ENCODE peak calls at places on chromosomes 13 and 19, in four cellular contexts. V, P, D and Z are unnamed samples. For H3K9me3, the result is how much of the 10 kb centered on the place peaks cover.

GRCh38 chr13:71695662-71696061 is 171.3 kb downstream of the DACH1 start:
- DNase-seq in D (no peak), V (no peak), P (no peak), Z (no peak)

GRCh38 chr19:29524201-29524911 is 1.4 kb upstream of the VSTM2B start:
- DNase-seq in P (no peak), D (no peak), V (no peak), Z (no peak)

GRCh38 chr19:44703336-44704078 is 4.6 kb downstream of the CEACAM16 start:
- DNase-seq in D (no peak), V (no peak), P (no peak), Z (no peak)

GRCh38 chr13:53545340-53545941 is 516.8 kb downstream of the OLFM4 start:
- DNase-seq in D (no peak), V (no peak), P (no peak), Z (no peak)

GRCh38 chr19:44571830-44572661 is 41.3 kb upstream of the IGSF23 start:
- DNase-seq in D (no peak), P (no peak), V (no peak), Z (no peak)

GRCh38 chr13:49821216-49821820 is 28.8 kb upstream of the KPNA3 start:
- DNase-seq in V (no peak), P (no peak), D (no peak), Z (no peak)

GRCh38 chr19:43774103-43774939 is 6.5 kb downstream of the KCNN4 start:
- DNase-seq in D (no peak), P (peak), V (no peak), Z (peak)

GRCh38 chr19:53432088-53432661 is 391 bp downstream of the ZNF761 start:
- DNase-seq in V (no peak), P (no peak), D (no peak), Z (no peak)

GRCh38 chr19:15418112-15418587 is 638 bp downstream of the AKAP8L start:
- DNase-seq in D (no peak), P (peak), V (no peak), Z (no peak)

GRCh38 chr19:49498475-49498874 is 2.2 kb downstream of the RPS11 start:
- DNase-seq in V (no peak), D (no peak), P (no peak), Z (no peak)

GRCh38 chr19:4676955-4677731 is 7.0 kb upstream of the MYDGF start:
- DNase-seq in P (peak), V (no peak), D (no peak), Z (no peak)

GRCh38 chr13:43805681-43806128 is 18.9 kb upstream of the ENOX1 start:
- DNase-seq in D (no peak), P (no peak), V (no peak), Z (no peak)

GRCh38 chr13:106299616-106300015 is 235.8 kb downstream of the EFNB2 start:
- DNase-seq in P (no peak), D (no peak), V (no peak), Z (no peak)

GRCh38 chr13:50365683-50366391 is 350.6 kb downstream of the KCNRG start:
- DNase-seq in V (no peak), P (peak), D (no peak), Z (no peak)

GRCh38 chr19:7294571-7295212 is 478 bp upstream of the INSR start:
- DNase-seq in V (peak), D (peak), P (peak), Z (peak)

GRCh38 chr13:64997438-64997837 is 2232.7 kb downstream of the PCDH9 start:
- DNase-seq in D (no peak), P (no peak), V (no peak), Z (no peak)

GRCh38 chr13:30107126-30107525 is 200.2 kb downstream of the KATNAL1 start:
- DNase-seq in D (no peak), P (no peak), V (no peak), Z (no peak)

GRCh38 chr13:53007872-53008271 is 20.7 kb upstream of the OLFM4 start:
- DNase-seq in P (no peak), D (no peak), V (no peak), Z (no peak)

GRCh38 chr13:31027136-31027535 is 94.7 kb downstream of the TEX26 start:
- DNase-seq in V (no peak), P (no peak), D (no peak), Z (no peak)

GRCh38 chr19:18274776-18275356 is 614 bp upstream of the IQCN start:
- DNase-seq in P (peak), V (peak), D (peak), Z (peak)

GRCh38 chr19:31338069-31338767 is 11.0 kb downstream of the TSHZ3 start:
- DNase-seq in D (no peak), V (no peak), P (no peak), Z (peak)

GRCh38 chr13:48456546-48456945 is 43.6 kb upstream of the LPAR6 start:
- DNase-seq in P (no peak), D (no peak), V (no peak), Z (no peak)

GRCh38 chr19:51980116-51980736 is 6.4 kb downstream of the ZNF350 start:
- DNase-seq in D (no peak), P (no peak), V (no peak), Z (no peak)

GRCh38 chr13:27270594-27271520 is at the start of gene RASL11A:
- DNase-seq in V (peak), D (peak), P (peak), Z (peak)

DNA sequence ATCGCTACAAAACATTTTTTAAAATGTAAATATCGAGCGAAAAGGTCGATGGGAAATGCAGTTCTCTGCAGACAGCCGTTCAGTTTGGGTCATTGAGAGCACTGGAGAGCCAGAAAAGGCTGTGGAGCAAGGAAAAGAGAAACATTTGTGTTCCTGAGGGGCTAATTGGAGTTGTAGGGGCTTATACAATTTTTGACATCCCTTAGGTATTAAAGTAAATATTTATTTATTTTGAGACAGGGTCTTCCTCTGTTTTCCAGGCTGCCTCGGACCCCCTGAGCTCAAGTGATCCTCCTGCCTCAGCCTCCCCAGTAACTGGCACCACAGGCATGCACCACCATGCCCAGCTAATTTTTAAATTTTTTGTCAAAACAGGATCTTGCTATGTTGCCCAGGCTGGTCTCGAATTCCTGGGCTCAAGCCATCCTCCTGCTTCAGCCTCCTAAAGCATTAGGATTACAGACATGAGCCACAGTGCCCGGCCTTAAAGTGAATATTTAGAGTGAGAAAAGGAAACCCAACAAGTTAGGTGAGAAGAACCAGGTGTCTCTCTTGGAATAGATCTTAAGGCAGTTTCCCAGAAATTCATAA is 825 bp upstream of the YIF1B start:
- DNase-seq in D (no peak), V (no peak), P (no peak), Z (no peak)
- TF ChIP-seq POLR2A in D (no peak), V (no peak), P (no peak), Z (no peak)

GRCh38 chr13:111627596-111627995 is 307.2 kb downstream of the TEX29 start:
- DNase-seq in P (no peak), V (no peak), D (no peak), Z (no peak)

GRCh38 chr13:111629016-111629415 is 308.6 kb downstream of the TEX29 start:
- DNase-seq in P (no peak), D (no peak), V (no peak), Z (no peak)

GRCh38 chr13:111630411-111630810 is 310.0 kb downstream of the TEX29 start:
- DNase-seq in D (no peak), P (no peak), V (no peak), Z (no peak)

GRCh38 chr13:111629457-111629856 is 309.0 kb downstream of the TEX29 start:
- DNase-seq in D (no peak), P (no peak), V (no peak), Z (no peak)

GRCh38 chr13:111629933-111630332 is 309.5 kb downstream of the TEX29 start:
- DNase-seq in D (no peak), V (no peak), P (no peak), Z (no peak)
- H3K9me3 ChIP-seq in D (under half), V (under half), P (under half), Z (under half)

DNA sequence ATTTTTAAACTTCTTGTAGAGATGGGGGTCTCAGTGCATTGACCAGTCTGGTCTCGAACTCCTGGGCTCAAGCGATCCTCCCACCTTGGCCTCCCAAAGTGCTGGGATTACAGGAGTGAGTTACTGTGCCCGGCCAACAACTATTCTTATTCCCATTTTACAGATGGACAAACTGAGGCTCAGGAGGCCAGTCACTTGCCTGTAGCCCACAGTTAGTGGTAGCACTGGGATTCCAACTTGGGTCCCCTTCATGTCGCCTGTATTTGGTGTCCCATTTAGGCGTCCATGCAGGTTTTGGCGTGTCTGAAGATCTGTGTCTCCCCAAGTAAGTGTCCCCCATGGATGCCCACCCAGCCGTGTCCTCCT is 791 bp upstream of the AXL start:
- DNase-seq in D (no peak), V (no peak), P (no peak), Z (no peak)
- H3K4me3 ChIP-seq in D (peak), V (peak), P (no peak), Z (peak)

GRCh38 chr19:5692785-5693194 is 2.7 kb downstream of the RPL36 start:
- DNase-seq in P (no peak), V (no peak), D (no peak), Z (no peak)
- TF ChIP-seq POLR2A in P (no peak), V (no peak), D (no peak), Z (no peak)

GRCh38 chr19:32603961-32604360 is 23.0 kb downstream of the PDCD5 start:
- DNase-seq in D (no peak), P (no peak), V (no peak), Z (no peak)

GRCh38 chr19:32599736-32600157 is 18.8 kb downstream of the PDCD5 start:
- DNase-seq in V (no peak), D (no peak), P (peak), Z (no peak)

GRCh38 chr19:32598022-32598421 is 17.0 kb downstream of the PDCD5 start:
- DNase-seq in V (no peak), D (no peak), P (no peak), Z (no peak)

GRCh38 chr19:32595491-32595890 is 14.5 kb downstream of the PDCD5 start:
- DNase-seq in P (no peak), V (no peak), D (no peak), Z (no peak)

DNA sequence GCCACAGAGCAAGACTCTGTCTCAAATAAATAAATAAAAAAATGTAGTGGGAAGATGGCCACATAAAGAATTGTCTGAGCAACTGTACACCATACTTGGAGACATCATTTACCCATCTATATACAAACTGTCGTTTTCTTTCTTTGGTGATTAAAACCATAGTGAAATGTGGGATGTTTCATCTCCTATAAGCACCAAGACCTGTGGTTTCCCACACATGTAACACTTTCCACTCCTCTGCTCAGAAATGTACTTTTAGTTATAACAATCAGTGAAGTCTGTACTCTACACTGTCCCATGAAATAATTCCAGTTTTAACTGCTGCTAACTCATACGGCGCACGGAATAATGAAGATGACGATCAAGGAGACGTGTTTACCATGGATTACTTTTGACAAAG is 18.3 kb downstream of the PDCD5 start:
- DNase-seq in P (no peak), D (no peak), V (no peak), Z (no peak)
- H3K9me3 ChIP-seq in P (under half), D (under half), V (under half), Z (under half)

DNA sequence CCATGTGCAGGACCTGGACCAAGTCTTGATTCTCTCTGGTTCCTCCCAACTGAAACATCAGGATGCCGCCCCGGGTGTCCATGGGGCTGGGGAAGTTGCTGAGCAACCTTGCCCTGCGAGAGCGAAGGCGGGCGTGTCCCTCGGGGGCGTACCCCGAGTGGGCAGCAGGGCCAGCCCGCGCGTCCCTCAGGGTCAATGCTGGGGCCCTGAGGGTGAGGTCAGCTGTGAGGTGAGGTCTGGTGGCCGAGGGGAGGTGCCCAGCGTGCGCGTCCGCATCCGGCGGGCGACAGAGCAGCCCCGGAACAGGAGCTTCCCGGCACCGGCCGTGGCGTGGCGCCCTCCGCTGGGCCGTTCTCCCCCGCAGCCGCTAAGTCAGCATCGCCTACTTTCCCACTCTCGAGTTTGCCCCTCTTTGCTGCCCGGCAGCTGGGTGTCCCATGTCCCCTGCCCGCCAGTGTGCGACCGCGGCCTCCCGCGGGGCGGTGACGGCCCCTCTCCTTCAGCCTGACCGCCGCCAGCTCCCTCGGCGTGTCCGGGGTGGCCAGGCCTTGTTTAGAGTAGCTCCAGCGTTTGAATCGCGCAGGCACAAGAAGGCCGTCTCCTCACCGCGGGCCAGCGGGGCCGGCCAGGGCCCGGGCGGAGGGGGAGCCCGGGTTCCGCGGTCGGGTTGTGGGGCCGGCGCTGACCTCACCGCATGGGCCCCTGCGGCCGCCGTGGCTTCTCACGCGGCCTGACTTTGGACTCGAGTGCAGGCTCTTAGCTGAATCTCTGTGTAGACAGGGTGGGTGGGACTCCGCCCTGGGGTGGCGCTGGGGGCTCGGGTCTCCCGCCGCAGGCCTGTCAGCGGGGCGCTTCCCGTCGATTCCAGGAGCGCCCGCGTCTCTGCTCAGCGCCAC is 33.0 kb downstream of the GJA3 start:
- DNase-seq in V (peak), D (no peak), P (peak), Z (peak)
- H3K4me3 ChIP-seq in V (peak), D (peak), P (peak), Z (peak)